ENCODE peak calls at places on chromosomes 6 and 20, in seven cellular contexts. T, H, Y, U, F, C and Q are unnamed samples. For H3K9me3 and H3K36me3, the result is how much of the 10 kb centered on the place peaks cover.

GRCh38 chr6:57048577-57048976 is 2.1 kb downstream of the KIAA1586 start:
- DNase-seq in T (no peak), H (no peak), Y (no peak), U (peak), F (no peak), C (no peak), Q (no peak)

GRCh38 chr6:72621243-72622093 is at the start of gene KCNQ5:
- DNase-seq in T (no peak), H (peak), Y (no peak), U (no peak), F (no peak), C (no peak), Q (no peak)

GRCh38 chr6:39923394-39923793 is 10.9 kb downstream of the MOCS1 start:
- DNase-seq in T (no peak), H (no peak), Y (no peak), U (no peak), F (no peak), C (no peak), Q (no peak)

GRCh38 chr20:12053348-12053747 is 135.7 kb downstream of the BTBD3 start:
- DNase-seq in T (no peak), H (no peak), Y (no peak), U (peak), F (no peak), C (no peak), Q (no peak)

GRCh38 chr20:43842126-43843020 is 72.3 kb upstream of the TOX2 start:
- DNase-seq in T (no peak), H (no peak), Y (no peak), U (no peak), F (no peak), C (no peak), Q (no peak)

GRCh38 chr6:115733426-115733825 is 327.3 kb downstream of the FRK start:
- DNase-seq in T (no peak), H (no peak), Y (no peak), U (no peak), F (no peak), C (no peak), Q (no peak)

GRCh38 chr20:24950836-24951525 is 1.9 kb downstream of the CST7 start:
- DNase-seq in T (no peak), H (no peak), Y (no peak), U (no peak), F (no peak), C (no peak), Q (peak)

GRCh38 chr6:113464959-113465358 is 392.2 kb upstream of the MARCKS start:
- DNase-seq in T (no peak), H (no peak), Y (peak), U (peak), F (no peak), C (no peak), Q (no peak)

GRCh38 chr6:28802417-28803336 is 121.1 kb downstream of the TRIM27 start:
- DNase-seq in T (no peak), H (no peak), Y (peak), U (peak), F (no peak), C (peak), Q (no peak)

GRCh38 chr6:137659871-137660270 is 165.7 kb upstream of the OLIG3 start:
- DNase-seq in T (no peak), H (no peak), Y (no peak), U (no peak), F (no peak), C (no peak), Q (no peak)

GRCh38 chr20:63978319-63979220 is 872 bp downstream of the SAMD10 start:
- DNase-seq in T (peak), H (peak), Y (no peak), U (peak), F (peak), C (no peak), Q (no peak)

GRCh38 chr20:19692685-19693119 is 65.4 kb upstream of the RIN2 start:
- DNase-seq in T (no peak), H (peak), Y (peak), U (peak), F (peak), C (peak), Q (peak)

GRCh38 chr6:121791396-121792315 is 356.2 kb downstream of the GJA1 start:
- DNase-seq in T (no peak), H (no peak), Y (no peak), U (no peak), F (no peak), C (peak), Q (no peak)

GRCh38 chr20:22532598-22532997 is 51.8 kb downstream of the FOXA2 start:
- DNase-seq in T (no peak), H (no peak), Y (no peak), U (no peak), F (no peak), C (no peak), Q (no peak)

GRCh38 chr20:15875446-15875845 is 697.8 kb downstream of the KIF16B start:
- DNase-seq in T (no peak), H (no peak), Y (no peak), U (no peak), F (no peak), C (no peak), Q (no peak)

GRCh38 chr6:142846883-142847287 is 98.1 kb downstream of the HIVEP2 start:
- DNase-seq in T (no peak), H (peak), Y (no peak), U (peak), F (peak), C (no peak), Q (peak)

GRCh38 chr20:46087161-46087560 is 2.6 kb downstream of the NCOA5 start:
- DNase-seq in T (no peak), H (no peak), Y (no peak), U (peak), F (no peak), C (no peak), Q (no peak)

GRCh38 chr6:50236164-50236563 is 186.4 kb upstream of the DEFB112 start:
- DNase-seq in T (no peak), H (no peak), Y (no peak), U (no peak), F (no peak), C (no peak), Q (no peak)

GRCh38 chr20:12372557-12372956 is 454.9 kb downstream of the BTBD3 start:
- DNase-seq in T (no peak), H (no peak), Y (no peak), U (no peak), F (no peak), C (no peak), Q (no peak)

GRCh38 chr6:124780621-124781020 is 181.6 kb upstream of the RNF217 start:
- DNase-seq in T (no peak), H (no peak), Y (no peak), U (no peak), F (no peak), C (no peak), Q (no peak)

GRCh38 chr6:118776607-118777549 is 117.1 kb upstream of the ASF1A start:
- DNase-seq in T (peak), H (peak), Y (peak), U (peak), F (peak), C (no peak), Q (peak)

GRCh38 chr6:22474283-22474682 is 95.1 kb upstream of the HDGFL1 start:
- DNase-seq in T (no peak), H (no peak), Y (no peak), U (no peak), F (no peak), C (no peak), Q (no peak)

GRCh38 chr6:22471746-22472145 is 97.6 kb upstream of the HDGFL1 start:
- DNase-seq in T (no peak), H (no peak), Y (no peak), U (no peak), F (no peak), C (no peak), Q (no peak)

GRCh38 chr6:22471369-22471690 is 98.0 kb upstream of the HDGFL1 start:
- DNase-seq in T (no peak), H (no peak), Y (no peak), U (no peak), F (no peak), C (no peak), Q (no peak)

GRCh38 chr6:22476811-22477210 is 92.6 kb upstream of the HDGFL1 start:
- DNase-seq in T (no peak), H (no peak), Y (no peak), U (peak), F (no peak), C (no peak), Q (no peak)
- H3K9me3 ChIP-seq in T (under half), H (under half), Y (under half), U (under half), F (under half), C (under half), Q (under half)

DNA sequence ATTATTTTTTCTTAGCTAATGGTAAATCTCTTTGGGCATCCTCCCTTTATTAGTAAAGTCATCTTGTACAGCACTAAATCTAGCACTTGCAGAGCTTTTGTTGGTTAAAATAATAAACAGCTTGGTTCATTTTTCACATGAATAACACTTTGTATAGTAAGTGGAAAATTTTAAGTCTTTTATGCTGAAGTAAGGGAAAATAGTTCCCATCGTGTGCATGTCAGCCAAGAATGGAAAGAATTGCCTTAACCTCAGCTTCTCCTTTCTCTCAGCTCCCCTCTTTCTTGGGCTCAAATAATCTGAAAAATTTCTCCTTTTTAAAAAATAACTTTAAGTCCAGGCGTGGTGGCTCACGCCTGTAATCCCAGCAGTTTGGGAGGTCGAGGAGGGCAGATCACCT is 16.6 kb downstream of the SNRPC start:
- DNase-seq in T (no peak), H (no peak), Y (no peak), U (no peak), F (no peak), C (no peak), Q (no peak)
- H3K36me3 ChIP-seq in T (under half), H (half or more), Y (half or more), U (under half), F (under half), C (under half), Q (under half)

DNA sequence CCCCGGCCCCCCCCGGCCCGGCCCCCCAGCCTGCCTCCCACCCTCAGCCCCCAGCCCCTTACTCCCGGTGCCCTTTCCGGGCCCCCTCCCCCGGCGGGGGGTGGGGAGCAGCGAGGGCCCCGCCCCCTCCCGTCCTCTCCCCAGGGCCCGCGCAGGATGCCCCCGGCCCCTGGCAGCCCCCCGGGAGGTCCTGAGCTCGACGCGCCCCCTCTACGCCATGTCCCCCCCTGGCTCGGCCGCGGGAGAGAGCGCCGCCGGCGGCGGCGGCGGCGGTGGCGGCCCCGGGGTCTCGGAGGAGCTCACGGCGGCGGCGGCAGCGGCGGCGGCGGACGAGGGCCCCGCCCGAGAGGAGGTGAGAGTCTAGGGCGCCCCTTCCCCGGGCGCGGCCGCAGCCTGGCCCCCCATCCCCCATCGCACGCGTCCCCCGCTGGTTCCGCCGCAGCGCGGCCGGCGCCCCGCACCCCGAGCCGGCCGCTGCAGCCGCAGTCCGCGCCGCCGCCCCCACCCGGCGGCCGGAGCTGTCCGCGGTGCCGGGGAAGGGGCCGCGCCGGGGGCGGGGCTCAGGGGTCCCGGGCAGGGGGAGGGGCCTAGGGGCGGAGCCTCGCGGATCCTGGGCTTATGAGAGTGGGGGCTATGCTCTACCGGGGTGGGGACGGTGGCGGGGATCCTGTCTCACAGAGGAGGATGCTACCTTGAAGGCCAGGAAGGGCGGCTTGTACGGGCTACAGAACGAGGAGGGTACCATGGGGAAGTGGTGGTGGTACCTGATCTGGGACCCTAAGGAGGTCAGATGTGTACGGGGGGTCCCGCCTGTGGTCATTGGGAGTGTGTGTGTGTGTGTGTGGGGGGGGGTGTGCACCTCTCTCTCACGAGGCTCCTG is 516 bp downstream of the TMEM151B start:
- DNase-seq in T (no peak), H (no peak), Y (no peak), U (no peak), F (no peak), C (no peak), Q (no peak)
- H3K4me3 ChIP-seq in T (peak), H (peak), Y (no peak), U (no peak), F (peak), C (peak), Q (peak)

DNA sequence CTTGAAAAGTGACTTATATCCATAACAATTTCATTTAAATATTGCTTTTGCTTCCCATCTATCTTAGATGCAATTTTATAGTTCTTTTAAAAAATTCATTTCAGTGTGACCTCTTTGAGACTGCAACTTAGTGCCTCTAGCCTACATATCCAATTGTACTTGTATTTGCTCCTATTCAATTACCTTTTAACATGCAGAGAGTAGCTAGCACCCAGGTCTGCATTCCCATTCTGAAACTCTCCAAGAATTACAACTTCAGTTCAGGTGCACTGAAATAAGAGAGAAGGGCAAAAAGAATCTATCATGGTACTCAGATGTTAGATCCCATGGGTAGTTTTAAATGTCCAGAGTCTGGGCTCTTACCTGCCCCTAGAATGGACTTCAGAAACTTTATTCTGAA is 765.4 kb upstream of the SLC35B3 start:
- DNase-seq in T (no peak), H (no peak), Y (no peak), U (no peak), F (no peak), C (no peak), Q (no peak)
- H3K9me3 ChIP-seq in T (under half), H (under half), Y (under half), U (under half), F (under half), C (under half), Q (under half)

GRCh38 chr20:496126-496696 is 33.9 kb upstream of the TBC1D20 start:
- DNase-seq in T (no peak), H (no peak), Y (no peak), U (peak), F (no peak), C (no peak), Q (no peak)

GRCh38 chr20:503048-503737 is 40.4 kb downstream of the CSNK2A1 start:
- DNase-seq in T (no peak), H (no peak), Y (no peak), U (no peak), F (no peak), C (no peak), Q (no peak)

DNA sequence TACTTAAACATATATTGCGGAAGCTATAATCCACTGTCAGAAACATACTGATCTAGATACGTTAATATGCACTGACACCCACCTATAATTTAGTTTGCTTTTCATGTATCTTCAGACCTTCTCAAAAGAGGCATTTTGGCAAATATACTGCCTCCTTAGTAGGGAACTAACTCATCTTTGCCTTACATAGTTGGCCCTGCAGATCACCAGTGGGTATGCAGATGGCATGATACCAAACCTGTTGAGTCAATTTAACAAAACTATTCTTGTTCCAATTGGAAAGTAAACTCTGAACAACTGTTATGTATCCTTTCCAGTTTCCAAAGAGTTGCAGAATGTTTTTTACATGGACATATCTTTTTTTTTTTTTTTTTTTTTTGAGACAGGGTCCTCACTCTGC is 35.6 kb upstream of the TBC1D20 start:
- DNase-seq in T (no peak), H (no peak), Y (no peak), U (no peak), F (no peak), C (no peak), Q (no peak)
- H3K36me3 ChIP-seq in T (half or more), H (half or more), Y (half or more), U (under half), F (under half), C (under half), Q (half or more)

GRCh38 chr20:40683894-40684268 is 5.2 kb downstream of the MAFB start:
- DNase-seq in T (no peak), H (no peak), Y (no peak), U (no peak), F (no peak), C (no peak), Q (no peak)
- H3K4me3 ChIP-seq in T (no peak), H (peak), Y (no peak), U (no peak), F (no peak), C (peak), Q (no peak)